ENCODE peak calls at places on chromosome 16, in six cellular contexts. T, H, L, A, F and B are unnamed samples. For H3K4me1, the result is how much of the 10 kb centered on the place peaks cover.

GRCh38 chr16:6193718-6194117 is 1096.1 kb upstream of the EEF2KMT start:
- DNase-seq in T (no peak), F (no peak), A (no peak), H (no peak), L (no peak), B (no peak)

GRCh38 chr16:84040823-84041391 is 1.7 kb downstream of the SLC38A8 start:
- DNase-seq in A (no peak), L (no peak), H (no peak), F (no peak), T (peak), B (no peak)

GRCh38 chr16:73025506-73026131 is 22.3 kb downstream of the ZFHX3 start:
- DNase-seq in L (no peak), T (no peak), A (no peak), H (peak), F (no peak), B (no peak)

GRCh38 chr16:87465306-87465705 is 27.5 kb downstream of the ZCCHC14 start:
- DNase-seq in H (peak), F (no peak), T (peak), A (peak), L (peak), B (peak)

GRCh38 chr16:79980650-79981521 is 380.3 kb upstream of the MAF start:
- DNase-seq in F (no peak), T (no peak), L (no peak), H (no peak), A (no peak), B (no peak)

GRCh38 chr16:88977845-88978607 is 1.0 kb upstream of the CBFA2T3 start:
- DNase-seq in H (no peak), L (no peak), F (no peak), T (no peak), A (no peak), B (no peak)

GRCh38 chr16:89545831-89546574 is 14.5 kb upstream of the RPL13 start:
- DNase-seq in F (no peak), T (no peak), H (no peak), L (no peak), A (peak), B (no peak)

GRCh38 chr16:26985100-26986065 is 81.3 kb upstream of the C16orf82 start:
- DNase-seq in L (no peak), A (no peak), F (no peak), H (no peak), T (no peak), B (no peak)

GRCh38 chr16:56871172-56871593 is 6.2 kb downstream of the SLC12A3 start:
- DNase-seq in A (no peak), L (no peak), F (peak), H (no peak), T (peak), B (peak)

GRCh38 chr16:539901-540530 is 12.5 kb downstream of the CAPN15 start:
- DNase-seq in A (no peak), F (no peak), T (peak), L (no peak), H (no peak), B (no peak)

GRCh38 chr16:69338557-69339288 is 641 bp downstream of the COG8 start:
- DNase-seq in T (no peak), A (no peak), L (no peak), H (no peak), F (no peak), B (no peak)

GRCh38 chr16:54444851-54445523 is 158.4 kb upstream of the IRX3 start:
- DNase-seq in H (no peak), F (no peak), T (no peak), A (no peak), L (no peak), B (no peak)

GRCh38 chr16:28984619-28985135 is at the start of gene LAT:
- DNase-seq in A (no peak), F (peak), H (no peak), L (no peak), T (no peak), B (no peak)

GRCh38 chr16:14510939-14511797 is 118.9 kb downstream of the PARN start:
- DNase-seq in T (peak), A (no peak), F (peak), L (no peak), H (no peak), B (no peak)

DNA sequence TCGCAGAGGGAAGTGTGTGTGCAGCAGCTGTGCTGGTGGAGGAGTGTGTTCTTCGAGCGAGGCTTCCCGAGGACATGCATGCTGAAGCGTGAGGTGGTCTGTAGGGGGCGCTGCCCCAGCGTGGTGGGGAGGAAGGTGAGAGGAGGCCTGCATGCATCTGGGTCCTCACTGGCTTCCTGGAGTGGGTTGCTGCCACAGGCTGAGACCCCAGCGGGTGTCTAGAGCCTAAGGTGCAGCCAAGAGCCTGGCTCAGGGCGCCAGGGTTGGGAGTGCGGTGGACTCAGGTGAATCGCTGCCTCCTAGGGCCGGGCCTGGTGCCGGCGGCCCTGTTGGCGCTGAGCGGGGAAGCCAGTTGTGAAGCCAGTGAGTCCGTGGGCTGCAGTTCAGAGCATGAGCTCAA is 7.5 kb upstream of the HSD3B7 start:
- DNase-seq in L (no peak), T (no peak), H (no peak), A (no peak), F (peak), B (no peak)
- TF ChIP-seq CTCF in L (no peak), T (peak), H (no peak), A (peak), F (peak), B (no peak)

DNA sequence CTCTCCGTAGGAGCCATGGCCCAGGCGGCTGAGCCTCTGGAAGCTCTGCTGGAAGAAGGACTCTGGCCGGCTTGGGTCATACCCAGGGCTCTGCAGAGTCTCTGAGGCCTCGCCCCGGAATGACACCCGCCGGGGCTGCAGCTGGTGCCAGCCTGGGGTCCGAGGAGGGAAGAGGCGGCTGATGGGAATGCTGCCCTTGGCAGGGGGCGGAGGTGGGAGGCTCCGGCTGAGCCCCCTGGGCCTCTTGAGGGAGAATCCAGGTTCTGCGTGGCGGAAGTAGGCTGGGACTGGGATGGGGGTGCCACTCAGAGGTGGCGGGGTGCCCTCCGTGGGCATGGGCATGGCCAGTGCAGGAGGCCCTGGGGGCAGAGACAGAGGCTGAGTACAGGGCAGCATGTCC is 3.6 kb downstream of the PKMYT1 start:
- DNase-seq in F (no peak), H (no peak), T (no peak), A (no peak), L (no peak), B (no peak)
- H3K27ac ChIP-seq in F (no peak), H (peak), T (no peak), A (no peak), L (no peak), B (no peak)

GRCh38 chr16:12144355-12144754 is 167.8 kb downstream of the SNX29 start:
- DNase-seq in H (no peak), T (no peak), L (no peak), A (no peak), F (no peak), B (no peak)

GRCh38 chr16:12141556-12141955 is 165.0 kb downstream of the SNX29 start:
- DNase-seq in A (no peak), F (no peak), L (no peak), H (no peak), T (peak), B (no peak)

GRCh38 chr16:12141073-12141472 is 164.5 kb downstream of the SNX29 start:
- DNase-seq in F (no peak), H (no peak), A (no peak), L (no peak), T (peak), B (no peak)

GRCh38 chr16:12143776-12144175 is 167.2 kb downstream of the SNX29 start:
- DNase-seq in F (no peak), L (no peak), T (no peak), H (no peak), A (no peak), B (no peak)

GRCh38 chr16:12142157-12142556 is 165.6 kb downstream of the SNX29 start:
- DNase-seq in H (no peak), L (no peak), T (no peak), A (no peak), F (no peak), B (no peak)
- H3K4me1 ChIP-seq in H (under half), L (under half), T (under half), A (under half), F (under half), B (under half)

DNA sequence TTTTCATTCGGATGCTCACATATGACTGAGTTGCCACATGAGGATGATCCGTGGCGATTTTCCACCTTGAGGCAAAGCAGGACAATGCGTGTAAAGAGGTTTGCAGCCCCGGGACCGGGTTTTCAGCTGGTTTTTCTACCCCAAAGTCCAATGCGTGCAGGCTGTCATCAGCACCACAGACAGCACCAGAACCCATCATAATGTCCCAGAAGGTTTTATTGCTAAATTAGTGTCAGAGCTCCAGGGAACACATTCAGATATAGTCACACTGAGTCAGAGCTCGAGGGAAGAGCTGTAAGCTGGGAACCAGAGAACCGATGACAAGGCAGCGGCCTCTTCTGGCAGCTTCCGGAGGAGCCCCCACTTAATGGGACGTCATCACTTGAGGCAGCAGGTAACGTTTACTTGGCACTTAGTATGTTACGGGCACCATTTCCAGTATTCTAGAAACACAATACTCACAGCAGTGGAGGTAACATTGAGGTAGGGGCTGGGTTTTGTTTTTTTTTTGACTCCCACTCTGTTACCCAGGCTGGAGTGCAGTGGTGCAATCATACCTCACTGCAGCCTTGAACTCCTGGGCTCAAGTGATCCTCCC is 8.9 kb upstream of the NAGPA start:
- DNase-seq in H (no peak), F (no peak), T (peak), A (no peak), L (no peak), B (no peak)
- TF ChIP-seq CTCF in H (no peak), F (no peak), T (peak), A (no peak), L (no peak), B (no peak)

GRCh38 chr16:30658731-30659506 is 688 bp downstream of the FBRS start:
- DNase-seq in A (peak), H (peak), L (peak), T (peak), F (peak), B (peak)

GRCh38 chr16:30656974-30657865 is 1.0 kb upstream of the FBRS start:
- DNase-seq in T (no peak), A (no peak), H (no peak), L (no peak), F (no peak), B (no peak)

GRCh38 chr16:30660424-30661251 is 2.4 kb downstream of the FBRS start:
- DNase-seq in T (peak), F (no peak), A (no peak), H (no peak), L (no peak), B (no peak)

GRCh38 chr16:30657866-30658730 is at the start of gene FBRS:
- DNase-seq in A (peak), L (peak), H (peak), T (peak), F (peak), B (peak)

GRCh38 chr16:30659507-30660423 is 1.5 kb downstream of the FBRS start:
- DNase-seq in H (peak), A (no peak), T (no peak), F (no peak), L (no peak), B (no peak)
- H3K27ac ChIP-seq in H (peak), A (peak), T (peak), F (peak), L (peak), B (peak)

DNA sequence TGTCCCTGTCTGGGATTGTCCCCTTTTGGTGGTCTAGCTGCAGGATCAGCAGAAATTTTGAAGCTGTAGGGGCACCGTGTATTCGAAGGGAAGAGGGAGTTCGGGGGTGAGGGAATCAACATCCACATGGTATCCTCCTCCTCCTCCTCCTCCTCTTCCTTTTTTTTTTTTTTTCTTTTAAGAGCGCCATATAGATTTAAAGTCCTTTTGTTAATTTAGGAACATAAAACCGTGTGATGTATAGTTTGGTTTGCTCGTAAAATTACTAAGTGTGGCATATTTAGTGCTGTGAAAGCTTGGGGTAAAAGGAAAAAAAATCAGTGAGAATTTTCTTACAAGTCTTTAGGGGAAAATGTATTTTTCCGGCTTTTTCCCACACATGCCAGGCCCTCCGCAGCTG is 50.1 kb upstream of the GSE1 start:
- DNase-seq in T (no peak), L (no peak), A (no peak), H (no peak), F (no peak), B (no peak)
- H3K4me1 ChIP-seq in T (under half), L (under half), A (under half), H (half or more), F (under half), B (under half)

GRCh38 chr16:23504453-23505179 is 5.7 kb downstream of the GGA2 start:
- DNase-seq in L (peak), A (no peak), H (peak), F (peak), T (peak), B (peak)
- TF ChIP-seq CTCF in L (no peak), A (no peak), H (no peak), F (no peak), T (no peak), B (no peak)

DNA sequence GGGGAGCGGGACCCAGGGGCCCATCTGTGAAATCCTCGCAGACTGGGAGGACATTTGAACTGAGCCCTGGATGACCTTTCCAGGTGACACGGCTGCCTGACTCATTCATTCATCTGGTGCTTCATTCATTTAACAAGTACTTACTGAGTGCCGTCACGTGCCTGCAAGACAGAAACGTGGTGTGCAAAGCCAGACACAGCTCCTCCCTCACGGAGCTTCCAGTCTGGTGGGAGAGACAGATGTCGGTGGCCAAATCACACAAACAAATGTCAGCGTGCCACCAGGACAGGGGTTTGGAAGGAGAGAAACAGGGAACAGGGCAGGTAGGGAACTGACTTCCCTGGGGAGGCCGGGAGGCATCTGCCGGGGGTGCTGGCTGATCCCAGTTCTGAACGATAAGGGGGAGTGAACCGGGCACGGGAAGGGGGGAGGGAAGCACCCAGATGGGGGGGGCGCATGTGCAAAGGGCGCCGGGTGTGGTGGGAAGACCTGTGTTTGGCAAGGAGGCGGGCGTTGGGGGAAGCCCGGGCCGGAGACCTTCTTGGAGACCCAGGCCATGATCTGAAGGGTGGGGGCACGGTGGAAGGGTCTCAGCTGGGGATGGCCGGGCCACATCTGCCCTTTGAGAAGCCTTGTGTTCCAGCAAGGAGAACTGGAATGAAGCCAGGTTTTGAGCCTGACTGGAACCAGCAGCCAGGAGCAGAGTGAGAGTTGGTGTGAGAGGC is 93.6 kb upstream of the CIBAR2 start:
- DNase-seq in L (no peak), T (peak), H (no peak), A (no peak), F (peak), B (peak)
- H3K27ac ChIP-seq in L (peak), T (peak), H (no peak), A (no peak), F (no peak), B (peak)

GRCh38 chr16:19863990-19864389 is 20.7 kb downstream of the GPRC5B start:
- DNase-seq in H (no peak), F (no peak), T (no peak), L (no peak), A (no peak), B (no peak)
- H3K4me1 ChIP-seq in H (under half), F (under half), T (under half), L (under half), A (under half), B (under half)

GRCh38 chr16:55663770-55664677 is 8.2 kb downstream of the SLC6A2 start:
- DNase-seq in T (no peak), L (no peak), A (no peak), H (no peak), F (no peak), B (no peak)
- TF ChIP-seq CTCF in T (no peak), L (no peak), A (no peak), H (no peak), F (no peak), B (no peak)